ENCODE peak calls at places on chromosomes 13 and 19, in four cellular contexts. C is HepG2, R is K562, E is GM12878. U is an unnamed sample.

GRCh38 chr19:2084993-2085720 is 11.0 kb downstream of the MOB3A start:
- DNase-seq in C (no peak), R (peak; percentile 70), E (peak; percentile 96), U (no peak)

GRCh38 chr19:9862897-9863296 is 27.8 kb downstream of the PIN1 start:
- DNase-seq in C (no peak), R (no peak), E (no peak), U (no peak)

GRCh38 chr13:114015111-114015551 is 41.3 kb upstream of the C13orf46 start:
- DNase-seq in C (no peak), R (no peak), E (no peak), U (no peak)

GRCh38 chr13:50396001-50396400 is 380.8 kb downstream of the KCNRG start:
- DNase-seq in C (no peak), R (no peak), E (no peak), U (no peak)

GRCh38 chr19:38441660-38442348 is 8.3 kb downstream of the RYR1 start:
- DNase-seq in C (peak; percentile 16), R (peak; percentile 66), E (no peak), U (no peak)

GRCh38 chr13:29284726-29285125 is 310.8 kb downstream of the SLC7A1 start:
- DNase-seq in C (no peak), R (no peak), E (no peak), U (no peak)

GRCh38 chr19:7731218-7731595 is 703 bp downstream of the CLEC4G start:
- DNase-seq in C (no peak), R (no peak), E (no peak), U (no peak)

GRCh38 chr19:48400018-48400742 is 6.7 kb downstream of the GRIN2D start:
- DNase-seq in C (peak; percentile 50), R (peak; percentile 85), E (no peak), U (peak; percentile 81)

GRCh38 chr13:108342369-108343289 is 73.1 kb downstream of the TNFSF13B start:
- DNase-seq in C (peak; percentile 15), R (peak; percentile 43), E (peak; percentile 3), U (no peak)

GRCh38 chr19:2982983-2983350 is 5.6 kb downstream of the TLE6 start:
- DNase-seq in C (no peak), R (no peak), E (no peak), U (no peak)

GRCh38 chr19:55012294-55012693 is 25.8 kb downstream of the GP6 start:
- DNase-seq in C (no peak), R (no peak), E (no peak), U (no peak)

GRCh38 chr19:55016017-55016416 is 22.0 kb downstream of the GP6 start:
- DNase-seq in C (no peak), R (no peak), E (no peak), U (no peak)

GRCh38 chr19:55013596-55013995 is 24.5 kb downstream of the GP6 start:
- DNase-seq in C (no peak), R (no peak), E (no peak), U (no peak)

GRCh38 chr19:55015126-55015525 is 22.9 kb downstream of the GP6 start:
- DNase-seq in C (no peak), R (no peak), E (no peak), U (no peak)

GRCh38 chr19:55014714-55015113 is 23.4 kb downstream of the GP6 start:
- DNase-seq in C (no peak), R (no peak), E (no peak), U (no peak)
- TF ChIP-seq BHLHE40 in C (no peak), R (no peak), E (no peak), U (no peak)

GRCh38 chr13:111658150-111659100 is 338.0 kb downstream of the TEX29 start:
- DNase-seq in C (no peak), R (no peak), E (no peak), U (no peak)

GRCh38 chr13:111656439-111656838 is 336.0 kb downstream of the TEX29 start:
- DNase-seq in C (no peak), R (no peak), E (no peak), U (no peak)

GRCh38 chr13:111657013-111657412 is 336.6 kb downstream of the TEX29 start:
- DNase-seq in C (no peak), R (no peak), E (no peak), U (no peak)

GRCh38 chr13:111652676-111653075 is 332.2 kb downstream of the TEX29 start:
- DNase-seq in C (no peak), R (no peak), E (no peak), U (no peak)

DNA sequence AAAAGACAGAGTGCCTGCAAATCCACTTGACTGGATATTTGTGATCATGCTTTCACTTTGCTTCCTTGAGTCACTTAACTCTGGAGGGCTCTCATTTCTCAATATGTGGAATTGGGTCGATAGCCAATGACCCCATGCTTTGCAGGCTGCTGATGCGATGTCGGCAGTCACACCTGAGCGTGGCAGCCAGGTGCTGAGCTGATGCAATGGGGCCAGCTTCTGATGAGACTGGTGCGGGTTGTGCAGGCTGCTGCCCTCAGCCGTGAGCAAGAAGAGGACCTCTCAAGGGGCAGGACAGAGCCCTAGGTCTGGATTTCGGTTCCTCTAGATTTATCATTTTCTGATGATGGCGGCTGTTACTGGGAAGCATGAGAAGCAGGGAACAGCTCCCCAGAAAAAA is 334.1 kb downstream of the TEX29 start:
- DNase-seq in C (no peak), R (no peak), E (no peak), U (no peak)
- TF ChIP-seq SP1 in C (no peak), R (no peak), E (no peak), U (no peak)

DNA sequence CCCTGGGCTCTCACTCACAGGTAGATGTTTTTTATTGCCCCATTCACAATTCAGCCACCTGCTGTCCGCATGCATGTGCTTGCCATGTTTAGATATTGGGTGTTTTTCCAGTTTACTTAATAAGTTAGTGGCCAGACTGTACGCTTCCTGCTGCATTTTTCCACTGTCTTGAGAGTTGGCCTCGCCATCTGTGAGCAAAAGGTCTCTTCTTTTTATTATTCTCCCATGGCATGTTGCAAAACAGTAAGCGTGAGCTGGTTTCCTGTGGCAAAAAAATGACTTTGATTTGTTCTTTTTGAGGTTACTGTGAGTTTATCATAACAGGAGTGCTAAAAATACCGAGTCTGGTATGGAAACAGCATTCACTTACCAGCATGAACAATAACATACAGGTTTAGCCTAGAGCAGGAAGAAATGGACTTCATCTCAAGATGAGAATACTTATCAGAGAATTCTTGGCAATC is 46.0 kb downstream of the SAE1 start:
- DNase-seq in C (no peak), R (no peak), E (no peak), U (no peak)
- TF ChIP-seq BHLHE40 in C (no peak), R (no peak), E (no peak), U (no peak)

GRCh38 chr13:30934803-30935202 is 2.3 kb downstream of the TEX26 start:
- DNase-seq in C (no peak), R (no peak), E (no peak), U (no peak)

GRCh38 chr13:30934381-30934780 is 1.9 kb downstream of the TEX26 start:
- DNase-seq in C (peak; percentile 30), R (no peak), E (no peak), U (no peak)

GRCh38 chr13:30932481-30933333 is at the start of gene TEX26:
- DNase-seq in C (no peak), R (no peak), E (no peak), U (no peak)

GRCh38 chr13:30933334-30933681 is 852 bp downstream of the TEX26 start:
- DNase-seq in C (no peak), R (no peak), E (no peak), U (no peak)

GRCh38 chr13:30936920-30937319 is 4.5 kb downstream of the TEX26 start:
- DNase-seq in C (no peak), R (no peak), E (no peak), U (no peak)
- TF ChIP-seq SP1 in C (no peak), R (no peak), E (no peak), U (no peak)

GRCh38 chr13:37403776-37404497 is 194.6 kb downstream of the POSTN start:
- DNase-seq in C (no peak), R (no peak), E (no peak), U (no peak)
- TF ChIP-seq BHLHE40 in C (no peak), R (no peak), E (no peak), U (no peak)

GRCh38 chr19:47305309-47305751 is 4.3 kb upstream of the C5AR1 start:
- DNase-seq in C (peak; percentile 81), R (peak; percentile 83), E (peak; percentile 62), U (peak; percentile 84)
- TF ChIP-seq SP1 in C (no peak), R (no peak), E (no peak), U (no peak)